ENCODE peak calls at places on chromosomes 2 and 18, in four cellular contexts. F, Z, S and B are unnamed samples.
A peak's percentile ranks its signal among the peaks of the same experiment; 100 is the strongest.

GRCh38 chr2:1659951-1660565 is 84.3 kb downstream of the PXDN start:
- DNase-seq in Z (no peak), F (no peak), S (no peak), B (no peak)

GRCh38 chr18:12281861-12282260 is 26.2 kb upstream of the TUBB6 start:
- DNase-seq in F (no peak), Z (no peak), S (no peak), B (no peak)

GRCh38 chr18:1270081-1270480 is 365.4 kb downstream of the ADCYAP1 start:
- DNase-seq in S (no peak), F (no peak), Z (no peak), B (no peak)

GRCh38 chr2:228507870-228508269 is 326.4 kb upstream of the SPHKAP start:
- DNase-seq in Z (no peak), S (peak; percentile 11), F (no peak), B (peak; percentile 17)

GRCh38 chr2:1557467-1557820 is 144.2 kb downstream of the TPO start:
- DNase-seq in F (no peak), S (no peak), Z (no peak), B (no peak)

GRCh38 chr2:217150236-217150635 is 290.4 kb upstream of the TNP1 start:
- DNase-seq in S (peak; percentile 69), F (no peak), Z (no peak), B (peak; percentile 93)

GRCh38 chr18:43160509-43160908 is 45.0 kb upstream of the RIT2 start:
- DNase-seq in S (peak; percentile 63), Z (no peak), F (no peak), B (no peak)

GRCh38 chr18:23970161-23971153 is 44.1 kb upstream of the TTC39C start:
- DNase-seq in Z (no peak), S (no peak), F (no peak), B (no peak)

GRCh38 chr2:29013046-29013780 is 32.1 kb downstream of the TOGARAM2 start:
- DNase-seq in Z (no peak), S (no peak), F (no peak), B (no peak)

GRCh38 chr2:163682695-163683094 is 53.1 kb downstream of the FIGN start:
- DNase-seq in F (no peak), S (peak; percentile 74), Z (no peak), B (peak; percentile 51)

DNA sequence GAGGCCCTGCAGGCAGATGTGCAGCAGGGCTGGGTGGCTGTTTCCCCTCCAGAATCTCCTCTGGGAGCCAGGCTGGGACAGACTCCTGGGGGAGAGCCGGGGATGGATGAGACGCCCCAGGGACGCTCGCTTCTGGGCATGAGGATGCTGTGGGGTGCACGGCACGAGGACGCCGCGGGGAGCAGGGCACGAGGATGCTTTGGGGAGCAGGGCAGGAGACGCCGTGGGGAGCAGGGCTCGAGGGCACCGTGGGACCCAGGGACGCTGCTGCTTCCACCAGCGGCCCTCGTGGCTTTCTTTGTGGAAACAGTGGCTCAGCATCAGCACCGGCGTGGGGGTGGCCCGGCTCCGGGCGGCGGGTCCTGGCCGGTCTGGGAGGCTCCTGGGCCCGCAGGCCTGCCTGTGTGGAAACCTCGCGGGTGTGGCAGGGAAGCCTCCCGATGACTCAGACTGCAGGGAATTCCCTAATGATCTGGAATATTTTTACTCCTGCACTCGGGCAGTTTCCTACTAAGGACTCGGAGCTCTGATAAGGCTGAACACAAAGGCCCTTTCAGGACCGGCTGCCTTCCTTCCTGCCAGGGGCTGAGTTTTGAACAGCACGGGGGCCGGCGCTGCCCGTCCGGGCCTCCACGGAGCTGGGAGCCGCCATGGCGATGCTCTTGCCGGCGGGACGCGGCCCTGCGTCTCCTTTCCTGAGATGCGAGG is 62.6 kb downstream of the NFATC1 start:
- DNase-seq in Z (peak; percentile 48), F (no peak), S (peak; percentile 81), B (peak; percentile 91)
- H3K4me3 ChIP-seq in Z (no peak overlapping the region), F (peak overlapping the region; percentile 13), S (peak overlapping the region; percentile 2), B (peak overlapping the region; percentile 10)

GRCh38 chr2:68371581-68371980 is 6.5 kb downstream of the PLEK start:
- DNase-seq in F (no peak), S (no peak), Z (no peak), B (no peak)
- H3K4me3 ChIP-seq in F (no peak overlapping the region), S (no peak overlapping the region), Z (no peak overlapping the region), B (no peak overlapping the region)

DNA sequence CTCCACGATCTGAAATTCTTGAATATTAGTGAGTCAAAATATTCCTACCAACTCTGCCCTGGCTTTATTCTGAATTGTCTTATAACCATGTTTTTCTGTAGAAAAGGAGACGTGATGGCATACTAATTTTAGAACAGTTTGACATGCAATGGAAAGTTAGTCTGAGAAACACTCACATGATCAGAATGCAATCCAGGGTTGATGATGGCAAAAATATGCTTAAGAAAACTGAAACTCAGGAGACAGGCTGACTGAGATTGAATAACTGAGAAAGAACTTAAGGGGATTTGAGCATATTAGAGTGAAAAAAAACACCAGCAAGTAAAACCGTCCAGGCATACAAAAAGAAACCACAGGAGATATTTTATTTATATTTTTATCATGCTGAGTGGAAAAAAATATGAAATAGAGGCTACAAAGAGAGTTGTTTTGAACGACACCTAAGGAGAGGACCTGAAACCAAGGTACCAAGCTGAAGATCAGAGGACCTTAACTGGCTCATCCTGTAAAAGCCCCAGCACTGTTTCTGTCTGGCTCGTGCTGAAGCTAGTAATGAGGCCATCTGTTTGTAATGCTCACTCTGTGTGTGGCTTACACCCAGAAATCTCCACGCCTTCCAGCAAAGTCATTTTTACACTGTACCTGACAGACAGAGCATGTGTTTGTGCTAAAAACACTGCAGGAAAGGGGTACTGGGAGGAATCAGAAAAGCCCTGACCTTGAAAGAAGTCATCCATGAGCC is 437.1 kb upstream of the PKDCC start:
- DNase-seq in F (no peak), Z (no peak), S (peak; percentile 66), B (peak; percentile 13)
- H3K4me3 ChIP-seq in F (no peak overlapping the region), Z (no peak overlapping the region), S (no peak overlapping the region), B (no peak overlapping the region)

DNA sequence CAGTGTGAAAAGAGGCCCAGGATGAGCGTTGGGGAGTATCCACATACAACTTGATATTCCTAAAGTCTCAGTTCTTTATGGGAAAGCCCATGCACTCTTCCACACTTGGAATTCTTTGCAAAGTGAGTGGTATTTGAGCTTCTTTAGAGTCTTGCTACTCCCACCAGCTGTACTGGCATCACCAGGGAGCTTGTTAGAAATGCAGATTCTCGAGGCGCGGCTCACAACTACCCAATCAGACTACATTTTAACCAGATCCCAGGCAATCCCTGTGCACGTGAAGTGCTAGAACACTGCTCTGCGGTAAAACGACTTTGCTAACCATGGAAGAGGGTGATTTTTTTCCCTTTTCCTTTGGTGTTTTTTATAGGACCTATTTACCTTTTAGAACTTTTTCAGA is 184.7 kb downstream of the NEDD4L start:
- DNase-seq in F (no peak), Z (no peak), S (no peak), B (no peak)
- H3K4me3 ChIP-seq in F (no peak overlapping the region), Z (no peak overlapping the region), S (no peak overlapping the region), B (no peak overlapping the region)

GRCh38 chr18:13437801-13438506 is 219.4 kb downstream of the LDLRAD4 start:
- DNase-seq in S (no peak), Z (no peak), F (peak; percentile 42), B (no peak)
- H3K4me3 ChIP-seq in S (no peak overlapping the region), Z (no peak overlapping the region), F (no peak overlapping the region), B (no peak overlapping the region)

GRCh38 chr18:36309436-36310391 is 12.2 kb downstream of the FHOD3 start:
- DNase-seq in S (peak; percentile 100), F (peak; percentile 82), Z (peak; percentile 42), B (peak; percentile 92)
- H3K4me3 ChIP-seq in S (no peak overlapping the region), F (peak overlapping the region; percentile 3), Z (no peak overlapping the region), B (no peak overlapping the region)

GRCh38 chr2:197673606-197674005 is 1.8 kb downstream of the RFTN2 start:
- DNase-seq in Z (no peak), S (no peak), F (no peak), B (no peak)
- H3K4me3 ChIP-seq in Z (no peak overlapping the region), S (no peak overlapping the region), F (peak overlapping the region; percentile 19), B (no peak overlapping the region)

DNA sequence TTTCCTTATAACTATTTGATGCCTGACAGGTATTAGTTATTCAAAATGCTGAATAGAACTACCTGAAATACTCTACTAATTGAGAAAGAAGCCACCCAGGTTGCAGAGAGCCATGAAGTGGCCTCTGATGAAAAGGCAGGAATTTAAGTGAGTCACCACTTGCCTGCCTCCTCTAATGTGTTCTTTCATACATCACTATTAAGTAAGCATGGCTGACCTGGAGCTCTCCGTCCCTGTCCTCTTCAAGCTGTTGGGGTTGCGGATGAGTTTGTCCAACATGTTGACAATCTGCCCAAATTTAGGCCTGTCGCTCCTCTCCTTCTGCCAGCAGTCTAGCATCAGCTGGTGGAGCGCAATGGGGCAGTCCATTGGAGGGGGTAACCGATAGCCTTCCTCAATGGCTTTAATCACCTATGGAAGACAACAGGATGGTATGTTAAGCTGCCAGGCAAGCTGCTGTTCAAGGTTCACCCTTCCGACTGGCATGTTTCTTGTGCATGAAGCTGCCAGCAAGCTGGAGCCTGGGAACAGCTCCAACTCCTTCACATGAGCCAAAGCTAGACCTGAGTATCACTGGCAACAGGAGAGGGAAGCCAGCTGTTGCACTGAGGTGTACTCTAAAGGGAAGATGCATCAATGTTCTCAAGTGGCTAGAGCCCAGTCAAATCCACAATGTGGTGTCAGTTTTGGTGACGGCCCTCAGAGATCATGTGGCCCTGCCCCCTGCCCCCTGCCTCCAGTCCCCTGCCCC is 142.2 kb downstream of the EPHA4 start:
- DNase-seq in F (peak; percentile 59), Z (no peak), S (peak; percentile 28), B (no peak)
- H3K4me3 ChIP-seq in F (no peak overlapping the region), Z (no peak overlapping the region), S (no peak overlapping the region), B (no peak overlapping the region)

DNA sequence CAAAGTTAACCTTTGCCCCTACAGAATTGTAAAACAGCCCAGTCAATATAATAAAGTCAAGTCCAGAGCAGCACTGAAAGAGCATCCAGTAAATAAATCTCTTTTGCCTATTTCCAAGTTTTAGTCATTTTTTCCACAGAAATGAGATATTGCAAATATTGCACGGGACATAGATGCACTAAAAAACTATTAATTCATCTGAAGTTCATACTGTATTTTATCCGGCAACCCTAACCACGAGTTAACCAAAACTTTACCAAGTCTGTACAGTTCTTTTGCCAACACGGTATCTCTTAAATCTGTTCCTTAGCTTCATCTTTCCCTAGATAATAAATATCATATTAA is 484 bp upstream of the ASNSD1 start:
- DNase-seq in Z (no peak), F (no peak), S (no peak), B (no peak)
- H3K4me3 ChIP-seq in Z (no peak overlapping the region), F (no peak overlapping the region), S (no peak overlapping the region), B (no peak overlapping the region)

DNA sequence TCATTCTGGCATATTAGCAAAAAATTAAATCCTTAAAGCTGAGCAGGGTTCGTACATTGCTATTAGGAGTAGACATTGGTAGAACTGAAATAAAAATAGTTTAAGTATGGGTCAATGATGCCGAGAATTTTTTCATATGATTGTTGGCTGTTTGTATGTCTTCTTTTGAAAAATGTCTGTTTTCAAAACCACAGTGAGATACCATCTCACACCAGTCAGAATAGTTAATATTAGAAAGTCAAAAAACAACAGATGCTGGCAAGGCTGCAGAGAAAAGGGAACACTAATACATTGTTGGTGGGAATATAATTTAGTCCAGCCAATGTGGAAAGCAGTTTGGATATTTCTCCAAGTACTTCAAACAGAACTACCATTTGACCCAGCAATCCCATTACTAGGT is 410.8 kb upstream of the TRIB2 start:
- DNase-seq in Z (no peak), S (no peak), F (no peak), B (peak; percentile 11)
- H3K4me3 ChIP-seq in Z (no peak overlapping the region), S (no peak overlapping the region), F (no peak overlapping the region), B (no peak overlapping the region)